ENCODE peak calls at places on chromosomes 4 and X, in seven cellular contexts. One of them, this sample, is unnamed.

GRCh38 chr4:2248044-2248780 is 6.3 kb upstream of the HAUS3 start:
- DNase-seq in HepG2: no peak
- DNase-seq in GM12878: no peak
- DNase-seq in H1: no peak
- DNase-seq in HCT116: no peak
- DNase-seq in SK-N-SH: peak
- DNase-seq in K562: no peak
- DNase-seq in this sample: no peak

GRCh38 chr4:105092768-105093167 is 53.9 kb upstream of the TET2 start:
- DNase-seq in H1: no peak
- DNase-seq in SK-N-SH: no peak
- DNase-seq in HCT116: no peak
- DNase-seq in GM12878: no peak
- DNase-seq in K562: no peak
- DNase-seq in HepG2: no peak
- DNase-seq in this sample: no peak

GRCh38 chr4:94515365-94515764 is 63.6 kb downstream of the PDLIM5 start:
- DNase-seq in K562: no peak
- DNase-seq in SK-N-SH: no peak
- DNase-seq in GM12878: no peak
- DNase-seq in HCT116: no peak
- DNase-seq in H1: no peak
- DNase-seq in HepG2: no peak
- DNase-seq in this sample: no peak

GRCh38 chr4:184895012-184895795 is 69.4 kb upstream of the ACSL1 start:
- DNase-seq in SK-N-SH: no peak
- DNase-seq in HCT116: no peak
- DNase-seq in H1: no peak
- DNase-seq in HepG2: no peak
- DNase-seq in GM12878: no peak
- DNase-seq in K562: no peak
- DNase-seq in this sample: no peak

GRCh38 chrX:150483576-150483975 is 84.8 kb upstream of the MTM1 start:
- DNase-seq in HepG2: no peak
- DNase-seq in GM12878: no peak
- DNase-seq in H1: no peak
- DNase-seq in K562: no peak
- DNase-seq in SK-N-SH: no peak
- DNase-seq in HCT116: no peak
- DNase-seq in this sample: no peak

GRCh38 chrX:18973527-18974192 is 10.3 kb downstream of the PHKA2 start:
- DNase-seq in SK-N-SH: no peak
- DNase-seq in H1: no peak
- DNase-seq in K562: no peak
- DNase-seq in GM12878: no peak
- DNase-seq in HepG2: peak
- DNase-seq in HCT116: no peak
- DNase-seq in this sample: no peak

GRCh38 chrX:15853586-15854079 is 980 bp downstream of the AP1S2 start:
- DNase-seq in GM12878: no peak
- DNase-seq in HepG2: no peak
- DNase-seq in HCT116: no peak
- DNase-seq in SK-N-SH: peak
- DNase-seq in H1: no peak
- DNase-seq in K562: peak
- DNase-seq in this sample: no peak

GRCh38 chrX:12007881-12008280 is 130.4 kb upstream of the FRMPD4 start:
- DNase-seq in K562: no peak
- DNase-seq in HepG2: no peak
- DNase-seq in HCT116: peak
- DNase-seq in SK-N-SH: no peak
- DNase-seq in H1: no peak
- DNase-seq in GM12878: no peak
- DNase-seq in this sample: no peak

GRCh38 chrX:40279091-40279430 is 181.3 kb upstream of the BCOR start:
- DNase-seq in H1: no peak
- DNase-seq in K562: no peak
- DNase-seq in HepG2: no peak
- DNase-seq in HCT116: no peak
- DNase-seq in SK-N-SH: no peak
- DNase-seq in GM12878: no peak
- DNase-seq in this sample: no peak

GRCh38 chrX:40543661-40544328 is 37.0 kb upstream of the ATP6AP2 start:
- DNase-seq in K562: peak
- DNase-seq in HepG2: peak
- DNase-seq in H1: no peak
- DNase-seq in SK-N-SH: peak
- DNase-seq in HCT116: peak
- DNase-seq in GM12878: peak
- DNase-seq in this sample: peak

GRCh38 chrX:85851418-85851817 is 195.9 kb downstream of the CHM start:
- DNase-seq in HCT116: peak
- DNase-seq in HepG2: peak
- DNase-seq in H1: peak
- DNase-seq in K562: peak
- DNase-seq in GM12878: no peak
- DNase-seq in SK-N-SH: peak
- DNase-seq in this sample: peak

GRCh38 chr4:10460313-10461047 is 3.3 kb upstream of the ZNF518B start:
- DNase-seq in GM12878: no peak
- DNase-seq in SK-N-SH: no peak
- DNase-seq in HepG2: no peak
- DNase-seq in HCT116: no peak
- DNase-seq in H1: no peak
- DNase-seq in K562: peak
- DNase-seq in this sample: no peak

GRCh38 chrX:150269613-150270254 is 93.4 kb upstream of the MAMLD1 start:
- DNase-seq in HepG2: peak
- DNase-seq in GM12878: no peak
- DNase-seq in SK-N-SH: peak
- DNase-seq in HCT116: no peak
- DNase-seq in K562: no peak
- DNase-seq in H1: no peak
- DNase-seq in this sample: no peak

GRCh38 chr4:130896920-130897319 is 1801.0 kb downstream of the C4orf33 start:
- DNase-seq in GM12878: no peak
- DNase-seq in H1: no peak
- DNase-seq in HepG2: no peak
- DNase-seq in K562: no peak
- DNase-seq in SK-N-SH: no peak
- DNase-seq in HCT116: no peak
- DNase-seq in this sample: no peak

GRCh38 chr4:100838286-100838685 is 320.5 kb upstream of the EMCN start:
- DNase-seq in HCT116: no peak
- DNase-seq in HepG2: no peak
- DNase-seq in K562: no peak
- DNase-seq in GM12878: no peak
- DNase-seq in H1: no peak
- DNase-seq in SK-N-SH: peak
- DNase-seq in this sample: no peak

GRCh38 chr4:183097251-183098079 is 1.6 kb upstream of the WWC2 start:
- DNase-seq in HCT116: no peak
- DNase-seq in HepG2: no peak
- DNase-seq in K562: no peak
- DNase-seq in GM12878: no peak
- DNase-seq in H1: no peak
- DNase-seq in SK-N-SH: no peak
- DNase-seq in this sample: no peak

GRCh38 chr4:87120411-87121162 is 99.8 kb downstream of the KLHL8 start:
- DNase-seq in GM12878: no peak
- DNase-seq in SK-N-SH: no peak
- DNase-seq in HCT116: no peak
- DNase-seq in H1: no peak
- DNase-seq in HepG2: peak
- DNase-seq in K562: no peak
- DNase-seq in this sample: peak
- TF ChIP-seq JUND in GM12878: no peak
- TF ChIP-seq JUND in SK-N-SH: no peak
- TF ChIP-seq JUND in HCT116: no peak
- TF ChIP-seq JUND in H1: no peak
- TF ChIP-seq JUND in HepG2: no peak
- TF ChIP-seq JUND in K562: no peak
- TF ChIP-seq JUND in this sample: no peak

GRCh38 chrX:96841325-96841724 is 42.4 kb upstream of the RPA4 start:
- DNase-seq in K562: no peak
- DNase-seq in HCT116: no peak
- DNase-seq in H1: no peak
- DNase-seq in HepG2: no peak
- DNase-seq in SK-N-SH: no peak
- DNase-seq in GM12878: no peak
- DNase-seq in this sample: no peak

GRCh38 chrX:96834137-96834536 is 49.6 kb upstream of the RPA4 start:
- DNase-seq in HCT116: no peak
- DNase-seq in SK-N-SH: no peak
- DNase-seq in HepG2: no peak
- DNase-seq in GM12878: no peak
- DNase-seq in K562: no peak
- DNase-seq in H1: no peak
- DNase-seq in this sample: no peak

GRCh38 chrX:96835660-96836289 is 47.9 kb upstream of the RPA4 start:
- DNase-seq in K562: no peak
- DNase-seq in HCT116: no peak
- DNase-seq in SK-N-SH: no peak
- DNase-seq in HepG2: no peak
- DNase-seq in H1: no peak
- DNase-seq in GM12878: peak
- DNase-seq in this sample: no peak

GRCh38 chrX:96833333-96833732 is 50.4 kb upstream of the RPA4 start:
- DNase-seq in GM12878: no peak
- DNase-seq in SK-N-SH: no peak
- DNase-seq in K562: no peak
- DNase-seq in HepG2: no peak
- DNase-seq in HCT116: no peak
- DNase-seq in H1: no peak
- DNase-seq in this sample: no peak

DNA sequence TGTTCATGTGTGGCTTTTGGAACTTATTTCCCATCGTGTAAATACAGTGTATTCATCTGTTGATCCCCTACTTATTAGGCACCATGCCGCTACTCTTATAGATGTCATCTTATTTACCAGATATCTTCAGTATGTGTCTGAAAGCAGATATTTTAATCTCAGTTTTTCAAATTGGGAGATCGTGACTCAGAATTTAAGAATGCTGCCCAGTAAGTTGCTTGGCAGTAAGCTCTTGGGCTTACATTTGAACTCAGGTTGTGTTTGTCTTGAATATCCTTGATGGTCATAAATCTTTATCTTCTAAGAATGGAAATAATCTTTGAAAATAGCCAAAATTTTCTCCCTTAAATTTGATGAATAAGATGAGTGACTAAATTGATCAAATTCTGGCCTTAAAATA is 45.9 kb upstream of the RPA4 start:
- DNase-seq in HCT116: no peak
- DNase-seq in GM12878: no peak
- DNase-seq in H1: no peak
- DNase-seq in K562: no peak
- DNase-seq in HepG2: no peak
- DNase-seq in SK-N-SH: no peak
- DNase-seq in this sample: peak
- TF ChIP-seq JUND in HCT116: peak
- TF ChIP-seq JUND in GM12878: no peak
- TF ChIP-seq JUND in H1: no peak
- TF ChIP-seq JUND in K562: no peak
- TF ChIP-seq JUND in HepG2: no peak
- TF ChIP-seq JUND in SK-N-SH: peak
- TF ChIP-seq JUND in this sample: no peak

GRCh38 chr4:139659735-139660424 is 5.7 kb upstream of the MGST2 start:
- DNase-seq in H1: no peak
- DNase-seq in K562: no peak
- DNase-seq in SK-N-SH: no peak
- DNase-seq in HepG2: no peak
- DNase-seq in GM12878: no peak
- DNase-seq in HCT116: no peak
- DNase-seq in this sample: no peak

GRCh38 chr4:139656614-139657486 is 8.8 kb upstream of the MGST2 start:
- DNase-seq in GM12878: no peak
- DNase-seq in HCT116: peak
- DNase-seq in HepG2: peak
- DNase-seq in H1: no peak
- DNase-seq in K562: peak
- DNase-seq in SK-N-SH: peak
- DNase-seq in this sample: peak

GRCh38 chr4:139660518-139661149 is 5.0 kb upstream of the MGST2 start:
- DNase-seq in GM12878: no peak
- DNase-seq in SK-N-SH: no peak
- DNase-seq in HCT116: no peak
- DNase-seq in HepG2: peak
- DNase-seq in K562: no peak
- DNase-seq in H1: no peak
- DNase-seq in this sample: no peak

GRCh38 chr4:139658983-139659382 is 6.6 kb upstream of the MGST2 start:
- DNase-seq in K562: no peak
- DNase-seq in GM12878: no peak
- DNase-seq in H1: no peak
- DNase-seq in HCT116: no peak
- DNase-seq in HepG2: no peak
- DNase-seq in SK-N-SH: no peak
- DNase-seq in this sample: no peak

GRCh38 chr4:139658185-139658584 is 7.4 kb upstream of the MGST2 start:
- DNase-seq in HCT116: no peak
- DNase-seq in SK-N-SH: no peak
- DNase-seq in GM12878: no peak
- DNase-seq in HepG2: peak
- DNase-seq in K562: no peak
- DNase-seq in H1: no peak
- DNase-seq in this sample: no peak
- TF ChIP-seq JUND in HCT116: no peak
- TF ChIP-seq JUND in SK-N-SH: no peak
- TF ChIP-seq JUND in GM12878: no peak
- TF ChIP-seq JUND in HepG2: no peak
- TF ChIP-seq JUND in K562: no peak
- TF ChIP-seq JUND in H1: no peak
- TF ChIP-seq JUND in this sample: no peak

GRCh38 chr4:169854090-169854489 is 96.3 kb upstream of the HPF1 start:
- DNase-seq in H1: no peak
- DNase-seq in GM12878: no peak
- DNase-seq in K562: no peak
- DNase-seq in HCT116: no peak
- DNase-seq in SK-N-SH: no peak
- DNase-seq in HepG2: no peak
- DNase-seq in this sample: peak

GRCh38 chr4:169861592-169861991 is 103.8 kb upstream of the HPF1 start:
- DNase-seq in HepG2: no peak
- DNase-seq in GM12878: no peak
- DNase-seq in SK-N-SH: no peak
- DNase-seq in K562: no peak
- DNase-seq in H1: no peak
- DNase-seq in HCT116: no peak
- DNase-seq in this sample: no peak

GRCh38 chr4:169859366-169860216 is 101.8 kb upstream of the HPF1 start:
- DNase-seq in HepG2: no peak
- DNase-seq in H1: no peak
- DNase-seq in K562: no peak
- DNase-seq in HCT116: no peak
- DNase-seq in GM12878: no peak
- DNase-seq in SK-N-SH: no peak
- DNase-seq in this sample: no peak
- TF ChIP-seq JUND in HepG2: no peak
- TF ChIP-seq JUND in H1: no peak
- TF ChIP-seq JUND in K562: no peak
- TF ChIP-seq JUND in HCT116: no peak
- TF ChIP-seq JUND in GM12878: no peak
- TF ChIP-seq JUND in SK-N-SH: no peak
- TF ChIP-seq JUND in this sample: no peak

GRCh38 chr4:139910106-139910505 is 243.9 kb downstream of the MAML3 start:
- DNase-seq in GM12878: no peak
- DNase-seq in HepG2: no peak
- DNase-seq in H1: no peak
- DNase-seq in SK-N-SH: no peak
- DNase-seq in HCT116: no peak
- DNase-seq in K562: no peak
- DNase-seq in this sample: no peak
- TF ChIP-seq JUND in GM12878: no peak
- TF ChIP-seq JUND in HepG2: no peak
- TF ChIP-seq JUND in H1: no peak
- TF ChIP-seq JUND in SK-N-SH: no peak
- TF ChIP-seq JUND in HCT116: no peak
- TF ChIP-seq JUND in K562: no peak
- TF ChIP-seq JUND in this sample: no peak

This sample was measured in T47D.